ENCODE peak calls at places on chromosome 7, in ten cellular contexts. L is NCI-H460, W is hippocampal formation, G is stomach, F is GM04504, N is fibroblast of gingiva, C is Calu3, E is dorsolateral prefrontal cortex, Y is T1000, S is lower lobe of right lung. I is an unnamed sample.

GRCh38 chr7:142553216-142553615 is 196.1 kb upstream of the PRSS1 start:
- DNase-seq in S (no peak), Y (no peak), L (no peak), N (peak), G (no peak), F (peak), W (no peak), C (no peak), E (no peak), I (no peak)

GRCh38 chr7:142177869-142178268 is 66.4 kb downstream of the MGAM2 start:
- DNase-seq in C (no peak), E (no peak), F (no peak), S (no peak), N (no peak), L (no peak), W (no peak), Y (no peak), G (no peak), I (no peak)

GRCh38 chr7:82017334-82017943 is 247.6 kb upstream of the HGF start:
- DNase-seq in C (no peak), G (no peak), E (no peak), Y (no peak), F (no peak), L (peak), N (peak), S (no peak), W (no peak), I (no peak)

GRCh38 chr7:140031364-140031763 is 31.4 kb downstream of the PARP12 start:
- DNase-seq in N (peak), Y (no peak), E (no peak), C (no peak), W (no peak), L (no peak), F (peak), G (no peak), S (no peak), I (no peak)

GRCh38 chr7:156509216-156509615 is 131.4 kb upstream of the RNF32 start:
- DNase-seq in S (no peak), F (no peak), L (no peak), C (no peak), W (no peak), N (no peak), E (no peak), Y (no peak), G (no peak), I (no peak)

GRCh38 chr7:135189961-135190360 is 19.5 kb upstream of the CYREN start:
- DNase-seq in W (no peak), S (no peak), C (no peak), G (peak), Y (no peak), N (peak), L (no peak), F (no peak), E (no peak), I (no peak)

GRCh38 chr7:229184-229964 is 37.0 kb downstream of the FAM20C start:
- DNase-seq in L (no peak), F (peak), S (no peak), W (no peak), E (peak), G (peak), N (peak), C (no peak), Y (no peak), I (no peak)

GRCh38 chr7:140810830-140811556 is 113.7 kb downstream of the BRAF start:
- DNase-seq in Y (peak), G (peak), F (peak), S (no peak), L (peak), E (peak), C (peak), N (peak), W (peak), I (peak)

GRCh38 chr7:35801392-35802101 is 690 bp downstream of the SEPTIN7 start:
- DNase-seq in W (peak), E (peak), L (peak), N (peak), G (peak), S (peak), C (peak), F (peak), Y (peak), I (peak)

GRCh38 chr7:125136755-125137547 is 207.3 kb upstream of the POT1 start:
- DNase-seq in C (peak), S (no peak), E (no peak), N (no peak), F (no peak), Y (no peak), L (no peak), W (no peak), G (no peak), I (no peak)

GRCh38 chr7:5417106-5418071 is 6.2 kb downstream of the TNRC18 start:
- DNase-seq in W (no peak), S (peak), G (peak), N (peak), F (no peak), E (no peak), C (peak), Y (no peak), L (no peak), I (no peak)

GRCh38 chr7:149621776-149622175 is 124.2 kb upstream of the ZNF746 start:
- DNase-seq in S (no peak), Y (no peak), G (no peak), F (no peak), C (no peak), L (no peak), W (no peak), N (no peak), E (no peak), I (no peak)

GRCh38 chr7:138843632-138844580 is 45.9 kb upstream of the ATP6V0A4 start:
- DNase-seq in S (no peak), E (no peak), C (no peak), F (no peak), N (no peak), W (no peak), G (no peak), L (no peak), Y (no peak), I (no peak)

GRCh38 chr7:22972207-22972606 is 41.7 kb downstream of the HYCC1 start:
- DNase-seq in Y (no peak), G (no peak), C (no peak), E (no peak), S (no peak), N (no peak), L (no peak), F (no peak), W (no peak), I (no peak)

GRCh38 chr7:50491209-50491608 is 41.1 kb upstream of the FIGNL1 start:
- DNase-seq in E (no peak), G (no peak), L (no peak), N (no peak), C (no peak), Y (no peak), S (no peak), F (no peak), W (no peak), I (no peak)

GRCh38 chr7:3683886-3684539 is 383.0 kb downstream of the SDK1 start:
- DNase-seq in S (no peak), C (no peak), E (no peak), G (no peak), L (no peak), W (no peak), N (no peak), Y (no peak), F (no peak), I (no peak)

GRCh38 chr7:157370761-157371160 is 34.0 kb downstream of the DNAJB6 start:
- DNase-seq in W (no peak), G (no peak), N (no peak), S (no peak), F (no peak), E (no peak), C (no peak), Y (no peak), L (no peak), I (no peak)

GRCh38 chr7:157523766-157524421 is 187.1 kb downstream of the DNAJB6 start:
- DNase-seq in N (no peak), G (peak), W (no peak), C (no peak), Y (no peak), F (no peak), S (no peak), E (no peak), L (no peak), I (no peak)

GRCh38 chr7:143287321-143287934 is 723 bp upstream of the CASP2 start:
- DNase-seq in L (no peak), F (no peak), Y (no peak), S (no peak), G (no peak), W (no peak), N (no peak), C (no peak), E (no peak), I (no peak)

GRCh38 chr7:102469351-102469971 is 4.7 kb downstream of the LRWD1 start:
- DNase-seq in S (no peak), W (no peak), F (no peak), L (no peak), N (no peak), G (no peak), E (no peak), Y (no peak), C (no peak), I (no peak)

GRCh38 chr7:117386125-117386709 is 41.1 kb downstream of the ASZ1 start:
- DNase-seq in N (no peak), G (no peak), C (no peak), F (no peak), S (no peak), E (no peak), Y (no peak), L (no peak), W (no peak), I (no peak)

GRCh38 chr7:71846160-71846559 is 566.0 kb downstream of the CALN1 start:
- DNase-seq in C (no peak), Y (no peak), F (no peak), W (no peak), N (no peak), L (peak), S (no peak), E (no peak), G (no peak), I (no peak)

GRCh38 chr7:123770378-123770777 is 21.6 kb upstream of the WASL start:
- DNase-seq in W (no peak), F (peak), L (peak), N (peak), E (no peak), Y (no peak), C (peak), S (no peak), G (no peak), I (no peak)

GRCh38 chr7:102302025-102302424 is 15.4 kb downstream of the SH2B2 start:
- DNase-seq in C (no peak), F (no peak), L (no peak), Y (no peak), E (no peak), G (no peak), W (no peak), N (no peak), S (no peak), I (no peak)

GRCh38 chr7:5780801-5781496 is 514 bp downstream of the RNF216 start:
- DNase-seq in E (peak), W (peak), L (no peak), F (peak), Y (no peak), C (peak), N (peak), G (peak), S (peak), I (no peak)

GRCh38 chr7:2072798-2073197 is 159.9 kb downstream of the MAD1L1 start:
- DNase-seq in Y (no peak), E (no peak), N (no peak), S (no peak), L (no peak), W (no peak), F (no peak), G (no peak), C (no peak), I (no peak)

GRCh38 chr7:106423111-106423510 is 138.3 kb upstream of the NAMPT start:
- DNase-seq in L (no peak), S (no peak), F (no peak), W (no peak), N (no peak), C (no peak), G (no peak), Y (no peak), E (no peak), I (no peak)

I was measured in HS-27A.